ENCODE peak calls at places on chromosomes 16 and 17, in six cellular contexts. H is LHCN-M2, D is NCI-H1092 treated with DMSO at 0.1 percent for 48 hours, F is H54, I is adrenal gland, M is A549. R is an unnamed sample.
A peak's percentile ranks its signal among the peaks of the same experiment; 100 is the strongest.

GRCh38 chr17:60134396-60135159 is 15.2 kb upstream of the CA4 start:
- DNase-seq in I (peak; percentile 46), M (no peak), H (peak; percentile 22), D (peak; percentile 34), F (no peak), R (no peak)

GRCh38 chr17:15660077-15660476 is 24.0 kb downstream of the TRIM16 start:
- DNase-seq in I (no peak), F (no peak), M (no peak), H (no peak), D (no peak), R (no peak)

GRCh38 chr16:4606354-4606753 is 8.3 kb downstream of the UBALD1 start:
- DNase-seq in D (no peak), I (peak; percentile 52), F (no peak), M (no peak), H (no peak), R (no peak)

GRCh38 chr16:85878875-85879274 is 20.1 kb upstream of the IRF8 start:
- DNase-seq in I (no peak), D (no peak), F (peak; percentile 55), H (peak; percentile 10), M (peak; percentile 21), R (no peak)

GRCh38 chr16:4318171-4318910 is 2.5 kb downstream of the GLIS2 start:
- DNase-seq in D (no peak), I (no peak), M (no peak), H (no peak), F (no peak), R (no peak)

GRCh38 chr17:47707056-47707791 is 13.3 kb downstream of the TBKBP1 start:
- DNase-seq in M (no peak), H (peak; percentile 48), D (no peak), I (no peak), F (no peak), R (no peak)

GRCh38 chr16:84295203-84295850 is 649 bp downstream of the WFDC1 start:
- DNase-seq in D (no peak), M (no peak), H (no peak), F (no peak), I (no peak), R (no peak)

GRCh38 chr16:50740747-50741146 is 1.1 kb upstream of the CYLD start:
- DNase-seq in H (no peak), D (no peak), F (no peak), I (no peak), M (no peak), R (no peak)

GRCh38 chr16:71610936-71611871 is 14.8 kb upstream of the MARVELD3 start:
- DNase-seq in H (peak; percentile 44), M (peak; percentile 76), I (peak; percentile 72), D (peak; percentile 57), F (peak; percentile 50), R (no peak)

GRCh38 chr16:88920618-88921602 is 54.5 kb upstream of the PABPN1L start:
- DNase-seq in F (peak; percentile 69), I (peak; percentile 55), H (no peak), M (no peak), D (peak; percentile 51), R (no peak)

GRCh38 chr17:5237541-5238016 is 2.9 kb upstream of the SCIMP start:
- DNase-seq in D (peak; percentile 14), M (peak; percentile 90), H (peak; percentile 66), F (peak; percentile 81), I (peak; percentile 69), R (no peak)

GRCh38 chr16:55568151-55568693 is 1.7 kb downstream of the CAPNS2 start:
- DNase-seq in F (no peak), I (no peak), D (no peak), H (no peak), M (no peak), R (no peak)

GRCh38 chr16:69482410-69482951 is 58.1 kb downstream of the CYB5B start:
- DNase-seq in M (no peak), D (peak; percentile 94), I (peak; percentile 57), H (peak; percentile 98), F (no peak), R (no peak)

GRCh38 chr16:27241658-27242057 is 26.9 kb downstream of the NSMCE1 start:
- DNase-seq in M (no peak), D (no peak), I (no peak), H (no peak), F (no peak), R (no peak)

GRCh38 chr17:3968017-3968416 is 3.8 kb upstream of the ATP2A3 start:
- DNase-seq in D (no peak), F (no peak), M (no peak), I (no peak), H (no peak), R (no peak)

GRCh38 chr16:28326881-28327610 is 34.7 kb downstream of the SBK1 start:
- DNase-seq in H (peak; percentile 43), I (peak; percentile 68), D (peak; percentile 32), F (peak; percentile 78), M (peak; percentile 72), R (no peak)

GRCh38 chr17:82441686-82442487 is 8.7 kb downstream of the CYBC1 start:
- DNase-seq in I (no peak), M (no peak), D (no peak), F (no peak), H (no peak), R (no peak)

GRCh38 chr17:58476812-58477211 is 11.4 kb downstream of the HSF5 start:
- DNase-seq in M (no peak), F (no peak), H (no peak), I (no peak), D (no peak), R (no peak)

GRCh38 chr17:8941980-8942617 is 23.4 kb downstream of the PIK3R5 start:
- DNase-seq in F (no peak), I (no peak), D (no peak), H (no peak), M (no peak), R (no peak)

GRCh38 chr17:34235389-34236028 is 19.6 kb upstream of the CCL2 start:
- DNase-seq in M (no peak), F (no peak), I (peak; percentile 82), D (no peak), H (no peak), R (no peak)

GRCh38 chr16:66188786-66189725 is 177.4 kb upstream of the CDH5 start:
- DNase-seq in I (no peak), M (no peak), F (no peak), D (peak; percentile 43), H (no peak), R (no peak)

GRCh38 chr17:8593830-8594229 is 36.7 kb downstream of the MYH10 start:
- DNase-seq in F (no peak), H (no peak), D (no peak), M (no peak), I (no peak), R (no peak)

GRCh38 chr17:72667096-72668063 is 425.1 kb downstream of the SLC39A11 start:
- DNase-seq in F (no peak), D (no peak), H (no peak), I (no peak), M (no peak), R (no peak)

GRCh38 chr16:88345943-88346560 is 36.7 kb upstream of the ZNF469 start:
- DNase-seq in H (no peak), F (no peak), D (no peak), M (no peak), I (no peak), R (no peak)

GRCh38 chr17:48162946-48163506 is 55.5 kb downstream of the SNX11 start:
- DNase-seq in F (no peak), I (peak; percentile 73), M (peak; percentile 57), D (peak; percentile 68), H (peak; percentile 21), R (no peak)